ENCODE peak calls at places on chromosomes 12 and 14, in four cellular contexts. R is gastrocnemius medialis, L is HCT116, Z is GM23248. G is an unnamed sample.
A peak's percentile ranks its signal among the peaks of the same experiment; 100 is the strongest.

GRCh38 chr14:64947710-64948611 is 5.4 kb upstream of the GPX2 start:
- DNase-seq in L (no peak), Z (no peak), R (no peak), G (no peak)

GRCh38 chr12:65952737-65953209 is 128.5 kb downstream of the HMGA2 start:
- DNase-seq in L (no peak), R (no peak), Z (peak; percentile 82), G (no peak)

GRCh38 chr14:51715742-51716141 is 64.0 kb downstream of the FRMD6 start:
- DNase-seq in R (no peak), L (no peak), Z (no peak), G (no peak)

GRCh38 chr12:91144053-91144452 is 32.8 kb upstream of the LUM start:
- DNase-seq in Z (peak; percentile 61), R (no peak), L (no peak), G (no peak)

GRCh38 chr12:71838661-71839060 is 898 bp upstream of the TBC1D15 start:
- DNase-seq in R (no peak), Z (no peak), L (no peak), G (no peak)

GRCh38 chr12:67275380-67275913 is 6.3 kb downstream of the CAND1 start:
- DNase-seq in Z (peak; percentile 22), L (no peak), R (no peak), G (no peak)

GRCh38 chr14:85535916-85536834 is 6.2 kb downstream of the FLRT2 start:
- DNase-seq in Z (peak; percentile 92), L (no peak), R (no peak), G (no peak)

GRCh38 chr12:51281202-51281924 is 11.1 kb upstream of the SMAGP start:
- DNase-seq in R (no peak), Z (peak; percentile 74), L (no peak), G (no peak)

GRCh38 chr12:132633398-132633797 is 14.8 kb downstream of the P2RX2 start:
- DNase-seq in L (no peak), Z (no peak), R (no peak), G (no peak)

GRCh38 chr12:132629330-132629729 is 10.8 kb downstream of the P2RX2 start:
- DNase-seq in Z (no peak), L (no peak), R (no peak), G (no peak)

GRCh38 chr12:132631357-132632065 is 12.9 kb downstream of the P2RX2 start:
- DNase-seq in L (no peak), Z (no peak), R (no peak), G (no peak)

GRCh38 chr12:132632521-132633228 is 14.1 kb downstream of the P2RX2 start:
- DNase-seq in L (no peak), Z (no peak), R (no peak), G (no peak)

DNA sequence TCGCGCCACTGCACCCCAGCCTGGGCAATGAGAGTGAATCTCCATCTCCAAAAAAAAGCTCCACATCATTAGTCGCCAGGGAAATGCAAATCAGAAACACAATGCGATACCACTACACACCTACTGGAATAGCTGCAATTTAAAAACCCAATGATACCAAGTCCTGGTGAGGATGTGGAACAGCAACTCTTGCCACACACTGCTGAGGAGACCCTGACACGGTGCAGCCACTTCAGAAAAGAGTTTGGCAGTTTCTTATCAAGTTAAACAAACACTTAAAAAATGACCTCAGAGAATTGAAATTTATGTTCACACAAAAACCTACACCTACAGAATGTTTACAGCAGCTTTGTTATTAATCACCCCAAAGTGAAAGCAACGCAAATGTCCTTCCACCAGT is 12.1 kb downstream of the P2RX2 start:
- DNase-seq in L (no peak), R (no peak), Z (no peak), G (no peak)
- H3K36me3 ChIP-seq in L (peaks cover 33% of the 10 kb centered on the region), R (peaks cover 46% of the 10 kb centered on the region), Z (no peaks in the 10 kb centered on the region), G (peaks cover 80% of the 10 kb centered on the region)

DNA sequence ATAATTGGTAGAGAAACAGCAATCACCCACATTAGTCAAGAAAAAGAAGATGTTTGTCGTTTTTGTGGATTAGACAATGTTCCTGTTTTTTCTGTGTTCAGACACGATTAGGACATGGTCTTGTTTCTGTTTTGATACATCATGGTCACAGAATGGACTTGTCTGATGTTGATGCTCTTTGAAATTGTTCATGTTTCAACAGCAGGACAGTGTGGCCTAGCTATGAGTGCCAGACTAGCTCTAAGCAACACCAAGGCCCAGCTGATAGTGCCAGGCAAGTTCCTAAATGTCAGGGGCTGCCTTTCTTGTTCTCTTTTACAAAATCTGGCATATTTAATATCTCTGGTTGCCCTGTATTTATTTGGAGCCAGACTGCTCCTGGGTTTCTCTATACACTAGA is 40.9 kb upstream of the TOMM20L start:
- DNase-seq in Z (no peak), L (no peak), R (no peak), G (no peak)
- H3K36me3 ChIP-seq in Z (peaks cover 31% of the 10 kb centered on the region), L (peaks cover 14% of the 10 kb centered on the region), R (peaks cover 58% of the 10 kb centered on the region), G (peaks cover 49% of the 10 kb centered on the region)

DNA sequence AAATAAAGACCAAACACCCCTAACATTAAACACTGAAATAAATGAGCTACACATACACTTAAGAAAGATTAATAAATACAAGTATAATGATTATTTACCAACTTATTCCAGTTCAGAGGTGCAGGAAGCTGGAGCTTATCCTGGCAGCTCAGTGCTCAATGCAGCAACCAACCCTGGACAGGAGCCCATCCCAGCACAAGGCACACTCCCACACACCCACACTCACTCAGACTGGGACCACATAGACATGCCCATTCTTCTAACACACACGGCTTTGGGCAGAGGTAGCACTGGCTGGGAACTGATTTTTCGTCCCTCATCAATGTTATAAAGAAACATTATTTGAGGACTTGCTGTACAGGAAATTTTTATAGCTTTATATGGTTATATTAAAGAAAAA is 797.4 kb downstream of the RPS29 start:
- DNase-seq in L (no peak), R (no peak), Z (no peak), G (no peak)
- H3K36me3 ChIP-seq in L (no peaks in the 10 kb centered on the region), R (no peaks in the 10 kb centered on the region), Z (no peaks in the 10 kb centered on the region), G (no peaks in the 10 kb centered on the region)

GRCh38 chr12:108807996-108808725 is 49.2 kb downstream of the SSH1 start:
- DNase-seq in Z (peak; percentile 8), L (no peak), R (no peak), G (no peak)

GRCh38 chr12:108806350-108806749 is 51.0 kb downstream of the SSH1 start:
- DNase-seq in Z (peak; percentile 13), L (no peak), R (no peak), G (no peak)

GRCh38 chr12:108806921-108807320 is 50.5 kb downstream of the SSH1 start:
- DNase-seq in R (no peak), Z (peak; percentile 9), L (no peak), G (no peak)

GRCh38 chr12:108805136-108805535 is 52.2 kb downstream of the SSH1 start:
- DNase-seq in L (no peak), R (no peak), Z (peak; percentile 85), G (no peak)

DNA sequence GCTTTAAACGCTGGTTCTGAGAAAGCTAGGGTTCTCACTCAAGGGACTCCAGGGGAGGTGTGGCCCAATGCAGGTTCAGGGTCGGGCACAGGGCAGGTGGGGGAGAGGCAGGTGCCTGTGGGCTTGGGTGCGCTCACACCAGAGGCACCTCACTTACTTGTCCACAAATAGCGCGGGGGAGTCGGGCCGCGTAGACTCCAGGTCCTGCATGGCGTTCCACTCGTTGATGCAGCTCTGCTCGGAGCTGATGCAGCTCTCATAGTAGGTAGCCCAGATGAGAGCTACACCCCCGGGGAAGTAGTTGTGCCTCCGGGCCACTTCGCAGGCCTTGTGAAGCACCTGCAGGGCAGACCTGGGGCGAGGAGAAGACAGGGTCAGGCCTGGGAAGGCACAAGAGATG is 49.9 kb downstream of the SSH1 start:
- DNase-seq in Z (peak; percentile 1), L (no peak), R (no peak), G (no peak)
- H3K36me3 ChIP-seq in Z (peaks cover 53% of the 10 kb centered on the region), L (peaks cover 57% of the 10 kb centered on the region), R (peaks cover 76% of the 10 kb centered on the region), G (peaks cover 69% of the 10 kb centered on the region)

DNA sequence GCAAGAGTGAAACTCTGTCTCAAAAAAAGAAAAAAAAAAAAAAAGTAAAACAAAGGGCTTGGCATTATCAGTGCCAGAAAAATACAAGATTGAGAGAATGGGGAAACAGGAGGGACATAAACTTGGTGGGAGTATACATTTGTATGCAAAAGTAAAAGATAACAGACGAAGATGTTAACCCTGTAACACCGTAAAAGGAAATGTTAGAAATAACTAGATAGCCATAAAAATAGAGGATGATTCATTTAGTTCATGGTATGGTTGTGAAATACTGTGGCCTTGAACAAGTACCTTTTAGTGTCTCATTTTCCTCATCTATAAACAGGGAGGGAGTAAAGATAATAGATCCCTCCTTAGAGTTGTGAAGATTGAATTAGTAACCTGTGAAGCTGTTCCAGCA is 33.3 kb downstream of the ATP2A2 start:
- DNase-seq in Z (peak; percentile 84), R (no peak), L (no peak), G (no peak)
- H3K36me3 ChIP-seq in Z (peaks cover 36% of the 10 kb centered on the region), R (no peaks in the 10 kb centered on the region), L (peaks cover 8% of the 10 kb centered on the region), G (peaks cover 81% of the 10 kb centered on the region)